ENCODE peak calls at places on chromosomes 12 and 14, in four cellular contexts. Z, Q, L and G are unnamed samples. For H3K4me1, the result is how much of the 10 kb centered on the place peaks cover.

GRCh38 chr12:49428652-49429549 is 61.6 kb downstream of the SPATS2 start:
- DNase-seq in Z (no peak), Q (no peak), L (no peak), G (no peak)

GRCh38 chr12:117334098-117334497 is 27.3 kb downstream of the NOS1 start:
- DNase-seq in Z (no peak), L (no peak), Q (no peak), G (no peak)

GRCh38 chr12:49010092-49010668 is 8.4 kb downstream of the PRKAG1 start:
- DNase-seq in Z (no peak), L (no peak), Q (no peak), G (no peak)

GRCh38 chr12:54425696-54426095 is 6.6 kb upstream of the ITGA5 start:
- DNase-seq in Z (peak), Q (no peak), L (no peak), G (no peak)

GRCh38 chr14:55303646-55304277 is 32.5 kb downstream of the FBXO34 start:
- DNase-seq in Q (no peak), L (no peak), Z (no peak), G (no peak)

GRCh38 chr12:15393995-15394394 is 71.7 kb downstream of the PTPRO start:
- DNase-seq in Z (no peak), Q (no peak), L (no peak), G (no peak)

GRCh38 chr12:132327351-132328171 is 1.8 kb downstream of the GALNT9 start:
- DNase-seq in Z (no peak), Q (peak), L (no peak), G (no peak)

GRCh38 chr14:101732128-101732527 is 29.4 kb upstream of the PPP2R5C start:
- DNase-seq in Z (peak), L (no peak), Q (no peak), G (no peak)

GRCh38 chr14:31243860-31244259 is 36.3 kb upstream of the HECTD1 start:
- DNase-seq in Q (peak), Z (no peak), L (peak), G (no peak)

GRCh38 chr12:81815611-81816010 is 56.5 kb upstream of the PPFIA2 start:
- DNase-seq in L (no peak), Z (no peak), Q (no peak), G (no peak)

GRCh38 chr12:59660921-59661597 is 65.2 kb downstream of the SLC16A7 start:
- DNase-seq in Q (no peak), L (no peak), Z (no peak), G (no peak)

GRCh38 chr14:29650554-29651269 is 276.9 kb downstream of the PRKD1 start:
- DNase-seq in Q (no peak), L (no peak), Z (no peak), G (no peak)
- TF ChIP-seq EP300 in Q (no peak), L (no peak), Z (no peak), G (no peak)

GRCh38 chr14:67620217-67620789 is 583 bp downstream of the ARG2 start:
- DNase-seq in L (peak), Q (peak), Z (no peak), G (no peak)

GRCh38 chr14:67622675-67623074 is 3.0 kb downstream of the ARG2 start:
- DNase-seq in Z (no peak), L (no peak), Q (no peak), G (no peak)

GRCh38 chr14:67623114-67623513 is 3.4 kb downstream of the ARG2 start:
- DNase-seq in L (no peak), Q (no peak), Z (no peak), G (no peak)

GRCh38 chr14:67618617-67619063 is 1.1 kb upstream of the ARG2 start:
- DNase-seq in Q (no peak), L (no peak), Z (no peak), G (no peak)

DNA sequence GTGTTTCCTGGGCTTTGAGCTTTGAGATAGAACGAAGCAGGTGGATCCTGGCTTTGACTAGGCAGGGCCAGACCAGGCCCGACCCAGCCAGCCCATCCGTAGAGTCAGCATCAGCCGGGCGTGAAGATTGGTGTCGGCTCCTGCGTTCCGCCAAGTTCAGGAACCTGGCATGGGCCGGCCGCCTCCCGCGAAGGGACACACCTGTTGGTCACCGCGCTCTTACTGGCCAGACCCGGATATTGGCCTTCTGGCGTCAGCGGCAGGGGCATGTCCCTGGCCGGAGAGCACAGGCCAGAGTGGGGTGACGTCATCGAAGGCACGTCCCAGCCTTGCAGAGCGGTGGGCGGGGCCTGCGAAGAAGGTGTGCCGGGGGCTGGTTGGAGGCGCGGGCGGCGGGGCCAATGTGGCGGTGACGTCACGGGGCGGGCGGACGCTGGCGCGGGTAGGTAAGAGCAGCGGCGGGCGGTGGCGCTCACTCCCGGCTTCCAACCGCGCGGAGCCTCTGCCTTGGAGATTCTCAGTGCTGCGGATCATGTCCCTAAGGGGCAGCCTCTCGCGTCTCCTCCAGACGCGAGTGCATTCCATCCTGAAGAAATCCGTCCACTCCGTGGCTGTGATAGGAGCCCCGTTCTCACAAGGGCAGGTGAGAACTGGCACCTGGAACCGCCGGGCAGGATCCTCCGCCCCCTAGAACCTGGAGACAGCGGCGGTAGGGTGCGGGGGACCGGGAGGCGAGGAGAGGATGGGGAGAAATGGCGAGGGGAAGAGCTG is at the start of gene ARG2:
- DNase-seq in L (peak), Q (peak), Z (peak), G (peak)
- H3K27ac ChIP-seq in L (peak), Q (peak), Z (peak), G (peak)

DNA sequence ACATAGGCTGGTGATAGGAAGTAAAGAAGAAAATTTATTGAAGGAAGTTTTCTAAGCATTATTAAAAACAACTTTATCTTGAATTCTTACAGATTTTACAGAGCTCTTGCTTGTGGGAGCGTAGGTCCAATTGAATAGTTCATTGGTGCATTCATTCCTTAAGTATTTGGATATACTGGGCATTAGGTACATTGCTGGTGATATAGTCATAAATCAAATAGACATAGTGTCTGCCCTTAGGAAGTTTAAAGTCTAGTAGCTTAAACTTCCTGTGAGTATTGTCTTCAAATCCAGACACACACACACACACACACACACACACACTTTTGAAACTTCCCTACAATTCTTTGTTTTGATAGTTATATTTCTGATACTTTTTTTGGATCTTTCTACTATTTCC is 226.7 kb downstream of the FUT8 start:
- DNase-seq in L (no peak), Q (no peak), Z (no peak), G (no peak)
- H3K4me1 ChIP-seq in L (under half), Q (under half), Z (under half), G (under half)

GRCh38 chr12:80553316-80553715 is 109.3 kb downstream of the PTPRQ start:
- DNase-seq in Q (no peak), Z (no peak), L (no peak), G (no peak)

GRCh38 chr12:80556566-80556965 is 112.5 kb downstream of the PTPRQ start:
- DNase-seq in L (no peak), Q (no peak), Z (no peak), G (no peak)

GRCh38 chr12:80551897-80552296 is 107.9 kb downstream of the PTPRQ start:
- DNase-seq in Q (no peak), L (no peak), Z (no peak), G (no peak)
- TF ChIP-seq EP300 in Q (no peak), L (no peak), Z (no peak), G (no peak)

GRCh38 chr14:51006781-51007211 is 62.5 kb upstream of the PYGL start:
- DNase-seq in Q (no peak), Z (peak), L (no peak), G (no peak)
- H3K27ac ChIP-seq in Q (peak), Z (peak), L (no peak), G (no peak)

DNA sequence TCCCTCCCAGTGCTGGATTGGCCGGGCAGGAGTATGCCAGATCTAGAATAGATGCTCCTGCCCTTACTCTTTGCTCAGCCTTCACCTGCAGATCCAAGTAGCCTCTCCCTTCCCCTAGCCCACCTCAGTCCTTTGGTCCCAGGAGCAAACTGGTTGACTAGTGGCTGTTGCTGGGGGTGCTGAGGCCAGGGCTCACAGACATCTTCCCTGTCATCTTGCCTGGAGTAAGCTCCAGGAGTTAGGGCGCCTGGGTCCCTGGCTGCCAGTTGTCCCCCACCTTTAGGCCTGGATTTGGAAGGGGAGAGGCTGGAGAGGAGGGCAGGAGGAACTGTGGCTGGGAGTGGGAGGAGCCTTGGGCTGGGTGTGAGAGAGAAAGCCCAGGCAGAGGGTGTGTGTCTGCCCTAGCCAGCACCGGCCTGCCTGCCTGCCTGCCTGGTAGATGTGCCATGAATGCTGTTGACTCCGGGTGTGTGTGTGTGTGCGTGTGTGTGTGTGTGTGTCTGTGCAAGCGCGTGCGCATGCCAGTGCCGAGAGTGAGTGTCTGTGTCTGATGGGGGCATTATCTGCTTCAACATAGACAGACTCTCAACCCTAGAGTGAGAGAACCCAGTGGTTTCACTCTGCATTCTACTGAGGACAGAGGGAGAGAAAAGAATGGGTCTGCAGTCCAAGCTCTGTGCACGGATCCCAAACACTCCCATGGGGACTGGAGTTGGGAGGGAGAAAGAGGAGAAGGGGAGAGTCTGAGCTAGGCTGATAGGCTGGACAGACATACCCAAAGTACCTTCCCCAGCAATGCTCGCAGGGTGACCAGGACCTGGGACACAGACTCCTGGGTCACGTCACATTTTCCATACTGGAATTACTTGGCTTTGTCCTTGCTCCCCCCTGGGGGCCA is 881 bp upstream of the RARG start:
- DNase-seq in Z (peak), L (peak), Q (peak), G (no peak)
- H3K4me1 ChIP-seq in Z (half or more), L (half or more), Q (under half), G (under half)